ENCODE peak calls at places on chromosomes 5 and 9, in four cellular contexts. P is GM12878, X is SK-N-SH, H is WTC11. G is an unnamed sample.

GRCh38 chr9:92325991-92326500 is 293 bp downstream of the CENPP start:
- DNase-seq in P (no peak), H (no peak), X (no peak), G (peak)

GRCh38 chr9:3756071-3756470 is 230.3 kb upstream of the RFX3 start:
- DNase-seq in X (no peak), H (no peak), P (no peak), G (no peak)

GRCh38 chr9:136858844-136859757 is 7.0 kb downstream of the MAMDC4 start:
- DNase-seq in H (no peak), X (no peak), P (no peak), G (no peak)

GRCh38 chr9:20684865-20685696 is 1.0 kb downstream of the FOCAD start:
- DNase-seq in P (no peak), X (no peak), H (no peak), G (no peak)

GRCh38 chr9:124873664-124874063 is 11.7 kb downstream of the ARPC5L start:
- DNase-seq in X (no peak), H (no peak), P (no peak), G (no peak)

GRCh38 chr5:78698218-78698751 is 49.7 kb upstream of the LHFPL2 start:
- DNase-seq in X (no peak), P (no peak), H (no peak), G (no peak)

GRCh38 chr5:60700347-60700815 is 415 bp upstream of the DEPDC1B start:
- DNase-seq in H (no peak), P (no peak), X (peak), G (peak)

GRCh38 chr9:2583308-2584013 is 38.1 kb upstream of the VLDLR start:
- DNase-seq in H (no peak), X (no peak), P (no peak), G (no peak)

GRCh38 chr9:121645003-121645402 is 6.4 kb upstream of the DAB2IP start:
- DNase-seq in X (peak), H (no peak), P (no peak), G (no peak)

GRCh38 chr9:132994410-132995120 is 16.1 kb downstream of the GFI1B start:
- DNase-seq in H (no peak), P (no peak), X (peak), G (peak)
- TF ChIP-seq MAX in H (no peak), P (no peak), X (no peak), G (no peak)

DNA sequence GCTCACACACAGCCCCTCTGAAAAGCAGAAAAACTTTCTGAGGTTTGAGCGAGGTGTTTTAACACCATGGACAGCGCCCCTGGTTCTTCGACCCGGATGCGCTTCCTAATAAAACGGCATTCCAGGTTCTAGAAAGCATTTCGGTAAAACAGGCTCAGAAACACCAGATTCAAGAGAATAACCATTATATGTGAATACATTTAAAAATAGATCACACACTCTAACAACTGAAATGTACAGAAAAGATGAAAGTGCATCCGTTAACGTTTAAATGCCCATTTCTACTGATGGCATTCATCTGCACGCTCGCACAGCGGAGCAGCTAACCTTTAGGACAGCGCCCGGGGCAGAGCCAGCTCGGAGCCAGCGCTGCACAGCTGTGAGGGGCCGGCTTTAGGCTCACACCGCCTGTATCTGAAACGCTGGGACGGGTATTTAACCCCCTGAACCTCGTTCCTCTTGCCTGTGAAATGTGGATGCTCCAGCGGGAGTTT is 26.3 kb upstream of the TENT4A start:
- DNase-seq in H (peak), X (no peak), P (no peak), G (no peak)
- TF ChIP-seq USF1 in H (peak), X (no peak), P (no peak), G (no peak)

GRCh38 chr9:123669355-123669754 is 260.6 kb downstream of the DENND1A start:
- DNase-seq in X (no peak), H (no peak), P (no peak), G (no peak)
- TF ChIP-seq MAX in X (no peak), H (no peak), P (no peak), G (no peak)

GRCh38 chr5:112958774-112959088 is 17.9 kb upstream of the DCP2 start:
- DNase-seq in X (no peak), H (no peak), P (no peak), G (no peak)
- TF ChIP-seq USF1 in X (no peak), H (no peak), P (no peak), G (no peak)

GRCh38 chr5:171629221-171630005 is 156.2 kb upstream of the SMIM23 start:
- DNase-seq in X (no peak), P (no peak), H (no peak), G (peak)
- TF ChIP-seq MAX in X (no peak), P (no peak), H (no peak), G (no peak)

GRCh38 chr5:38441730-38442573 is 114.5 kb downstream of the LIFR start:
- DNase-seq in H (peak), P (peak), X (peak), G (peak)

GRCh38 chr5:38446029-38446522 is 110.4 kb downstream of the LIFR start:
- DNase-seq in X (no peak), P (no peak), H (no peak), G (no peak)

GRCh38 chr5:38447786-38448185 is 108.7 kb downstream of the LIFR start:
- DNase-seq in P (no peak), X (no peak), H (no peak), G (no peak)

GRCh38 chr5:38445374-38446028 is 110.9 kb downstream of the LIFR start:
- DNase-seq in X (no peak), P (no peak), H (no peak), G (no peak)

GRCh38 chr5:38443390-38443789 is 113.1 kb downstream of the LIFR start:
- DNase-seq in X (no peak), P (no peak), H (no peak), G (no peak)
- TF ChIP-seq USF1 in X (no peak), P (no peak), H (no peak), G (no peak)

G was measured in K562.